ENCODE peak calls at places on chromosome 20, in six cellular contexts. One of them, this sample, is unnamed.

GRCh38 chr20:47886454-47887041 is 101.3 kb upstream of the SULF2 start:
- DNase-seq in HCEC 1CT: no peak
- DNase-seq in mesenchymal stem cell: no peak
- DNase-seq in Calu3: no peak
- DNase-seq in caudate nucleus: no peak
- DNase-seq in body of pancreas: no peak
- DNase-seq in this sample: no peak

GRCh38 chr20:44616604-44616964 is 34.2 kb downstream of the PKIG start:
- DNase-seq in HCEC 1CT: no peak
- DNase-seq in caudate nucleus: no peak
- DNase-seq in body of pancreas: no peak
- DNase-seq in mesenchymal stem cell: no peak
- DNase-seq in Calu3: no peak
- DNase-seq in this sample: no peak

GRCh38 chr20:12287575-12287974 is 369.9 kb downstream of the BTBD3 start:
- DNase-seq in HCEC 1CT: peak
- DNase-seq in Calu3: peak
- DNase-seq in mesenchymal stem cell: no peak
- DNase-seq in caudate nucleus: no peak
- DNase-seq in body of pancreas: no peak
- DNase-seq in this sample: no peak

GRCh38 chr20:47453167-47453782 is 48.4 kb upstream of the NCOA3 start:
- DNase-seq in HCEC 1CT: peak
- DNase-seq in Calu3: peak
- DNase-seq in caudate nucleus: no peak
- DNase-seq in body of pancreas: no peak
- DNase-seq in mesenchymal stem cell: peak
- DNase-seq in this sample: peak

GRCh38 chr20:2637246-2637645 is 15.2 kb upstream of the NOP56 start:
- DNase-seq in mesenchymal stem cell: no peak
- DNase-seq in caudate nucleus: no peak
- DNase-seq in Calu3: no peak
- DNase-seq in HCEC 1CT: no peak
- DNase-seq in body of pancreas: no peak
- DNase-seq in this sample: no peak

GRCh38 chr20:45963059-45964011 is 8.7 kb downstream of the ZNF335 start:
- DNase-seq in HCEC 1CT: peak
- DNase-seq in body of pancreas: no peak
- DNase-seq in Calu3: peak
- DNase-seq in caudate nucleus: no peak
- DNase-seq in mesenchymal stem cell: peak
- DNase-seq in this sample: peak

GRCh38 chr20:63749597-63750508 is 10.3 kb downstream of the SLC2A4RG start:
- DNase-seq in caudate nucleus: no peak
- DNase-seq in HCEC 1CT: no peak
- DNase-seq in mesenchymal stem cell: no peak
- DNase-seq in body of pancreas: no peak
- DNase-seq in Calu3: no peak
- DNase-seq in this sample: no peak

GRCh38 chr20:32056708-32057491 is 4.9 kb downstream of the HCK start:
- DNase-seq in caudate nucleus: no peak
- DNase-seq in Calu3: no peak
- DNase-seq in body of pancreas: no peak
- DNase-seq in HCEC 1CT: no peak
- DNase-seq in mesenchymal stem cell: no peak
- DNase-seq in this sample: no peak

GRCh38 chr20:79565-79964 is 7.9 kb upstream of the DEFB125 start:
- DNase-seq in Calu3: no peak
- DNase-seq in HCEC 1CT: no peak
- DNase-seq in body of pancreas: no peak
- DNase-seq in caudate nucleus: no peak
- DNase-seq in mesenchymal stem cell: no peak
- DNase-seq in this sample: no peak

GRCh38 chr20:34544109-34544793 is 14.3 kb upstream of the MAP1LC3A start:
- DNase-seq in Calu3: no peak
- DNase-seq in mesenchymal stem cell: no peak
- DNase-seq in caudate nucleus: no peak
- DNase-seq in body of pancreas: no peak
- DNase-seq in HCEC 1CT: no peak
- DNase-seq in this sample: no peak

GRCh38 chr20:54151073-54151436 is 22.7 kb downstream of the CYP24A1 start:
- DNase-seq in mesenchymal stem cell: no peak
- DNase-seq in caudate nucleus: no peak
- DNase-seq in body of pancreas: no peak
- DNase-seq in Calu3: no peak
- DNase-seq in HCEC 1CT: no peak
- DNase-seq in this sample: no peak

GRCh38 chr20:364905-365794 is 15.4 kb upstream of the TRIB3 start:
- DNase-seq in caudate nucleus: no peak
- DNase-seq in mesenchymal stem cell: peak
- DNase-seq in body of pancreas: no peak
- DNase-seq in HCEC 1CT: no peak
- DNase-seq in Calu3: no peak
- DNase-seq in this sample: no peak

GRCh38 chr20:61765871-61766654 is 299.6 kb downstream of the TAF4 start:
- DNase-seq in Calu3: peak
- DNase-seq in caudate nucleus: no peak
- DNase-seq in mesenchymal stem cell: no peak
- DNase-seq in HCEC 1CT: no peak
- DNase-seq in body of pancreas: no peak
- DNase-seq in this sample: no peak

GRCh38 chr20:25285091-25285647 is 37.3 kb downstream of the PYGB start:
- DNase-seq in mesenchymal stem cell: no peak
- DNase-seq in caudate nucleus: no peak
- DNase-seq in HCEC 1CT: no peak
- DNase-seq in Calu3: no peak
- DNase-seq in body of pancreas: peak
- DNase-seq in this sample: no peak

GRCh38 chr20:44851545-44851944 is 34.0 kb upstream of the YWHAB start:
- DNase-seq in caudate nucleus: no peak
- DNase-seq in body of pancreas: no peak
- DNase-seq in Calu3: no peak
- DNase-seq in mesenchymal stem cell: no peak
- DNase-seq in HCEC 1CT: no peak
- DNase-seq in this sample: no peak

GRCh38 chr20:46552460-46553420 is 2.3 kb upstream of the OCSTAMP start:
- DNase-seq in HCEC 1CT: no peak
- DNase-seq in caudate nucleus: no peak
- DNase-seq in body of pancreas: no peak
- DNase-seq in Calu3: no peak
- DNase-seq in mesenchymal stem cell: no peak
- DNase-seq in this sample: no peak

GRCh38 chr20:36237477-36237876 is 1.2 kb downstream of the AAR2 start:
- DNase-seq in HCEC 1CT: no peak
- DNase-seq in Calu3: no peak
- DNase-seq in body of pancreas: no peak
- DNase-seq in caudate nucleus: no peak
- DNase-seq in mesenchymal stem cell: no peak
- DNase-seq in this sample: no peak

This sample was measured in myocyte.